ENCODE peak calls at places on chromosome 6, in four cellular contexts. D, P, K and A are unnamed samples.

GRCh38 chr6:43983191-43983590 is 144.1 kb downstream of the MRPL14 start:
- DNase-seq in K (no peak), P (peak; percentile 16), D (no peak), A (no peak)

GRCh38 chr6:40295251-40295949 is 291.8 kb downstream of the LRFN2 start:
- DNase-seq in D (no peak), K (no peak), P (no peak), A (no peak)

GRCh38 chr6:152316024-152316423 is 321.1 kb downstream of the SYNE1 start:
- DNase-seq in K (peak; percentile 52), P (no peak), D (no peak), A (no peak)

GRCh38 chr6:29965873-29966601 is 23.7 kb downstream of the HLA-A start:
- DNase-seq in K (peak; percentile 92), D (peak; percentile 95), P (peak; percentile 90), A (peak; percentile 69)

GRCh38 chr6:150395388-150396009 is 26.7 kb downstream of the IYD start:
- DNase-seq in K (peak; percentile 59), P (peak; percentile 38), D (peak; percentile 60), A (no peak)

GRCh38 chr6:157186785-157187181 is 136.5 kb downstream of the TMEM242 start:
- DNase-seq in P (no peak), D (no peak), K (no peak), A (no peak)

GRCh38 chr6:42093582-42094329 is 43.4 kb downstream of the TAF8 start:
- DNase-seq in P (peak; percentile 38), K (no peak), D (peak; percentile 64), A (peak; percentile 66)

GRCh38 chr6:112253505-112253841 is 894 bp downstream of the LAMA4 start:
- DNase-seq in K (no peak), D (no peak), P (no peak), A (no peak)

GRCh38 chr6:91081452-91082067 is 494.7 kb upstream of the MAP3K7 start:
- DNase-seq in K (no peak), D (peak; percentile 25), P (no peak), A (no peak)

GRCh38 chr6:40907198-40907701 is 131.8 kb downstream of the UNC5CL start:
- DNase-seq in K (no peak), P (peak; percentile 28), D (peak; percentile 19), A (no peak)

GRCh38 chr6:158707826-158708225 is 58.0 kb downstream of the SYTL3 start:
- DNase-seq in D (no peak), K (peak; percentile 53), P (no peak), A (no peak)
- H3K4me3 ChIP-seq in D (no peak overlapping the region), K (no peak overlapping the region), P (no peak overlapping the region), A (no peak overlapping the region)

GRCh38 chr6:108995296-108995695 is 99.3 kb downstream of the SESN1 start:
- DNase-seq in D (no peak), K (no peak), P (no peak), A (no peak)
- H3K27me3 ChIP-seq in D (no peaks in the 10 kb centered on the region), K (no peaks in the 10 kb centered on the region), P (no peaks in the 10 kb centered on the region), A (no peaks in the 10 kb centered on the region)

GRCh38 chr6:56863366-56863765 is 91.5 kb upstream of the BEND6 start:
- DNase-seq in P (no peak), K (no peak), D (peak; percentile 49), A (peak; percentile 55)

GRCh38 chr6:56862415-56863175 is 92.3 kb upstream of the BEND6 start:
- DNase-seq in P (no peak), D (no peak), K (no peak), A (no peak)

GRCh38 chr6:56866917-56867522 is 87.9 kb upstream of the BEND6 start:
- DNase-seq in P (no peak), K (no peak), D (no peak), A (no peak)

GRCh38 chr6:56865081-56865875 is 89.6 kb upstream of the BEND6 start:
- DNase-seq in D (no peak), P (no peak), K (no peak), A (no peak)

DNA sequence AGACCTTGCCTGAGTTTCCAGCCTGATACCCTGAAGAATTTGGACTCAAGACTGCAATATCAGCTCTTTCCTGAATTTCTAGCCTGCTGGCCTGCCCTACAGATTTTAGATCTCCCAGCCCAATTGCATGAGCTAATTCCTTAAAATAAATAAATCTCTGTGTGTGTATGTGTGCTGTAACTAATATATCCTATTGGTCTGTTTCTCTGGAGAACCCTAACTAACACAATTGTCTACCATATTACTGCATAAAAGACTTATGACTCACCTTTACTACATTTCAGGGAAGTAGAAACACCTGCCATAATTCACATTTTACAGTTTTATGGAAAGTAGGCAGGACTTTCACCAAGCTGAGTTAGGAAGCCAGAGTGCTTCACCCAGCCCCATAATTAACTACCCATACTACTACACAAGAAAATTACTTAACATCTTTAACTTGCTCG is 90.7 kb upstream of the BEND6 start:
- DNase-seq in K (no peak), D (no peak), P (no peak), A (no peak)
- H3K4me3 ChIP-seq in K (no peak overlapping the region), D (no peak overlapping the region), P (no peak overlapping the region), A (no peak overlapping the region)

GRCh38 chr6:27623103-27623502 is 150.2 kb upstream of the ZNF184 start:
- DNase-seq in D (no peak), K (no peak), P (no peak), A (no peak)
- H3K27me3 ChIP-seq in D (no peaks in the 10 kb centered on the region), K (peaks cover 64% of the 10 kb centered on the region), P (peaks cover 11% of the 10 kb centered on the region), A (no peaks in the 10 kb centered on the region)

GRCh38 chr6:137498488-137499219 is 4.5 kb upstream of the OLIG3 start:
- DNase-seq in K (no peak), D (no peak), P (no peak), A (no peak)
- H3K4me3 ChIP-seq in K (no peak overlapping the region), D (no peak overlapping the region), P (no peak overlapping the region), A (no peak overlapping the region)

DNA sequence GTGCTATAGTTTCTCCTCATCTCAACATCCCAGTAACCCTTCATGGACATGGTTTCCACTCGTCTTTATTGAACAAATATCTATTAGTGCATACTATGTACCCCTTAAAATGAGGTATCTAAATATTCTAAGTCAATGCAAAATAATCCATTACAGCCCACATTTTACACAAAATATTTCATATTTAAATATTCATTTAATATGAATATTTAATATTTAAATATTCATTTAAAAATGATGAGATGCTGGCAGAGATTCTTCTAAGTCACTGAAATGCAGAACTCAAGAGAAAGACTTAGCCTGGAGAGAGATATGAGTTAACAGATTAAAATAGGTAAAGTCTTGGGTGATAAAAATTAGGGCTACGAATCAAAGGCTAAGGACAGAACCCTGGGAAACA is 17.9 kb downstream of the EPB41L2 start:
- DNase-seq in K (no peak), D (no peak), P (no peak), A (no peak)
- H3K27me3 ChIP-seq in K (no peaks in the 10 kb centered on the region), D (no peaks in the 10 kb centered on the region), P (no peaks in the 10 kb centered on the region), A (no peaks in the 10 kb centered on the region)

GRCh38 chr6:139539852-139540251 is 165.4 kb upstream of the CITED2 start:
- DNase-seq in K (peak; percentile 69), D (peak; percentile 52), P (peak; percentile 58), A (no peak)
- H3K4me3 ChIP-seq in K (no peak overlapping the region), D (no peak overlapping the region), P (no peak overlapping the region), A (no peak overlapping the region)